ENCODE peak calls at places on chromosomes 12 and 14, in eight cellular contexts. One of them, this sample, is unnamed.

GRCh38 chr12:93621986-93622385 is 49.5 kb downstream of the SOCS2 start:
- DNase-seq in T follicular helper cell: no peak
- DNase-seq in stimulated activated CD8-positive, alpha-beta memory T cell treated with anti-CD3 and anti-CD28 coated beads, Interleukin-4, amount 100 ng/mL, for 48 hours: no peak
- DNase-seq in Caki2: no peak
- DNase-seq in cardiac muscle cell: no peak
- DNase-seq in NCI-H345: no peak
- DNase-seq in stimulated activated CD4-positive, alpha-beta T cell treated with anti-CD3 and anti-CD28 coated beads, Interleukin-2, amount 100 ng/mL, for 48 hours: no peak
- DNase-seq in CD8-positive, alpha-beta T cell: no peak
- DNase-seq in this sample: no peak

GRCh38 chr12:119115296-119115905 is 63.3 kb upstream of the HSPB8 start:
- DNase-seq in T follicular helper cell: no peak
- DNase-seq in stimulated activated CD8-positive, alpha-beta memory T cell treated with anti-CD3 and anti-CD28 coated beads, Interleukin-4, amount 100 ng/mL, for 48 hours: peak; percentile 43
- DNase-seq in Caki2: peak; percentile 25
- DNase-seq in cardiac muscle cell: peak; percentile 81
- DNase-seq in NCI-H345: peak; percentile 55
- DNase-seq in stimulated activated CD4-positive, alpha-beta T cell treated with anti-CD3 and anti-CD28 coated beads, Interleukin-2, amount 100 ng/mL, for 48 hours: peak; percentile 8
- DNase-seq in CD8-positive, alpha-beta T cell: no peak
- DNase-seq in this sample: no peak

GRCh38 chr12:21451529-21451928 is 14.1 kb downstream of the PYROXD1 start:
- DNase-seq in T follicular helper cell: no peak
- DNase-seq in stimulated activated CD8-positive, alpha-beta memory T cell treated with anti-CD3 and anti-CD28 coated beads, Interleukin-4, amount 100 ng/mL, for 48 hours: no peak
- DNase-seq in Caki2: peak; percentile 18
- DNase-seq in cardiac muscle cell: no peak
- DNase-seq in NCI-H345: no peak
- DNase-seq in stimulated activated CD4-positive, alpha-beta T cell treated with anti-CD3 and anti-CD28 coated beads, Interleukin-2, amount 100 ng/mL, for 48 hours: no peak
- DNase-seq in CD8-positive, alpha-beta T cell: no peak
- DNase-seq in this sample: no peak

GRCh38 chr14:105195533-105196227 is 14.6 kb upstream of the NUDT14 start:
- DNase-seq in T follicular helper cell: peak; percentile 25
- DNase-seq in stimulated activated CD8-positive, alpha-beta memory T cell treated with anti-CD3 and anti-CD28 coated beads, Interleukin-4, amount 100 ng/mL, for 48 hours: no peak
- DNase-seq in Caki2: no peak
- DNase-seq in cardiac muscle cell: no peak
- DNase-seq in NCI-H345: no peak
- DNase-seq in stimulated activated CD4-positive, alpha-beta T cell treated with anti-CD3 and anti-CD28 coated beads, Interleukin-2, amount 100 ng/mL, for 48 hours: no peak
- DNase-seq in CD8-positive, alpha-beta T cell: peak; percentile 43
- DNase-seq in this sample: peak; percentile 20

GRCh38 chr14:38442208-38442607 is 186.3 kb upstream of the CLEC14A start:
- DNase-seq in T follicular helper cell: no peak
- DNase-seq in stimulated activated CD8-positive, alpha-beta memory T cell treated with anti-CD3 and anti-CD28 coated beads, Interleukin-4, amount 100 ng/mL, for 48 hours: no peak
- DNase-seq in Caki2: no peak
- DNase-seq in cardiac muscle cell: peak; percentile 76
- DNase-seq in NCI-H345: no peak
- DNase-seq in stimulated activated CD4-positive, alpha-beta T cell treated with anti-CD3 and anti-CD28 coated beads, Interleukin-2, amount 100 ng/mL, for 48 hours: no peak
- DNase-seq in CD8-positive, alpha-beta T cell: no peak
- DNase-seq in this sample: no peak

GRCh38 chr14:21852061-21852664 is 178.5 kb upstream of the OR4E1 start:
- DNase-seq in T follicular helper cell: peak; percentile 63
- DNase-seq in stimulated activated CD8-positive, alpha-beta memory T cell treated with anti-CD3 and anti-CD28 coated beads, Interleukin-4, amount 100 ng/mL, for 48 hours: peak; percentile 76
- DNase-seq in Caki2: peak; percentile 3
- DNase-seq in cardiac muscle cell: peak; percentile 71
- DNase-seq in NCI-H345: no peak
- DNase-seq in stimulated activated CD4-positive, alpha-beta T cell treated with anti-CD3 and anti-CD28 coated beads, Interleukin-2, amount 100 ng/mL, for 48 hours: peak; percentile 71
- DNase-seq in CD8-positive, alpha-beta T cell: peak; percentile 73
- DNase-seq in this sample: peak; percentile 64

GRCh38 chr12:99271071-99271470 is 376.5 kb upstream of the GARIN6 start:
- DNase-seq in T follicular helper cell: no peak
- DNase-seq in stimulated activated CD8-positive, alpha-beta memory T cell treated with anti-CD3 and anti-CD28 coated beads, Interleukin-4, amount 100 ng/mL, for 48 hours: no peak
- DNase-seq in Caki2: peak; percentile 56
- DNase-seq in cardiac muscle cell: no peak
- DNase-seq in NCI-H345: no peak
- DNase-seq in stimulated activated CD4-positive, alpha-beta T cell treated with anti-CD3 and anti-CD28 coated beads, Interleukin-2, amount 100 ng/mL, for 48 hours: no peak
- DNase-seq in CD8-positive, alpha-beta T cell: no peak
- DNase-seq in this sample: no peak

GRCh38 chr14:86038401-86038985 is 508.5 kb downstream of the FLRT2 start:
- DNase-seq in T follicular helper cell: peak; percentile 3
- DNase-seq in stimulated activated CD8-positive, alpha-beta memory T cell treated with anti-CD3 and anti-CD28 coated beads, Interleukin-4, amount 100 ng/mL, for 48 hours: peak; percentile 63
- DNase-seq in Caki2: peak; percentile 15
- DNase-seq in cardiac muscle cell: peak; percentile 69
- DNase-seq in NCI-H345: peak; percentile 5
- DNase-seq in stimulated activated CD4-positive, alpha-beta T cell treated with anti-CD3 and anti-CD28 coated beads, Interleukin-2, amount 100 ng/mL, for 48 hours: peak; percentile 24
- DNase-seq in CD8-positive, alpha-beta T cell: peak; percentile 21
- DNase-seq in this sample: no peak

GRCh38 chr14:20743556-20743955 is 2.1 kb upstream of the EDDM3A start:
- DNase-seq in T follicular helper cell: no peak
- DNase-seq in stimulated activated CD8-positive, alpha-beta memory T cell treated with anti-CD3 and anti-CD28 coated beads, Interleukin-4, amount 100 ng/mL, for 48 hours: no peak
- DNase-seq in Caki2: no peak
- DNase-seq in cardiac muscle cell: no peak
- DNase-seq in NCI-H345: no peak
- DNase-seq in stimulated activated CD4-positive, alpha-beta T cell treated with anti-CD3 and anti-CD28 coated beads, Interleukin-2, amount 100 ng/mL, for 48 hours: no peak
- DNase-seq in CD8-positive, alpha-beta T cell: no peak
- DNase-seq in this sample: no peak

GRCh38 chr14:37592288-37593274 is 2.5 kb downstream of the FOXA1 start:
- DNase-seq in T follicular helper cell: no peak
- DNase-seq in stimulated activated CD8-positive, alpha-beta memory T cell treated with anti-CD3 and anti-CD28 coated beads, Interleukin-4, amount 100 ng/mL, for 48 hours: no peak
- DNase-seq in Caki2: no peak
- DNase-seq in cardiac muscle cell: no peak
- DNase-seq in NCI-H345: peak; percentile 66
- DNase-seq in stimulated activated CD4-positive, alpha-beta T cell treated with anti-CD3 and anti-CD28 coated beads, Interleukin-2, amount 100 ng/mL, for 48 hours: no peak
- DNase-seq in CD8-positive, alpha-beta T cell: no peak
- DNase-seq in this sample: no peak

GRCh38 chr14:44567997-44568396 is 60.9 kb upstream of the FSCB start:
- DNase-seq in T follicular helper cell: no peak
- DNase-seq in stimulated activated CD8-positive, alpha-beta memory T cell treated with anti-CD3 and anti-CD28 coated beads, Interleukin-4, amount 100 ng/mL, for 48 hours: no peak
- DNase-seq in Caki2: no peak
- DNase-seq in cardiac muscle cell: no peak
- DNase-seq in NCI-H345: no peak
- DNase-seq in stimulated activated CD4-positive, alpha-beta T cell treated with anti-CD3 and anti-CD28 coated beads, Interleukin-2, amount 100 ng/mL, for 48 hours: no peak
- DNase-seq in CD8-positive, alpha-beta T cell: no peak
- DNase-seq in this sample: no peak

GRCh38 chr12:1122803-1123202 is 131.8 kb downstream of the ERC1 start:
- DNase-seq in T follicular helper cell: peak; percentile 33
- DNase-seq in stimulated activated CD8-positive, alpha-beta memory T cell treated with anti-CD3 and anti-CD28 coated beads, Interleukin-4, amount 100 ng/mL, for 48 hours: peak; percentile 32
- DNase-seq in Caki2: no peak
- DNase-seq in cardiac muscle cell: peak; percentile 22
- DNase-seq in NCI-H345: no peak
- DNase-seq in stimulated activated CD4-positive, alpha-beta T cell treated with anti-CD3 and anti-CD28 coated beads, Interleukin-2, amount 100 ng/mL, for 48 hours: no peak
- DNase-seq in CD8-positive, alpha-beta T cell: peak; percentile 83
- DNase-seq in this sample: peak; percentile 38

GRCh38 chr12:128827724-128828123 is 4.0 kb upstream of the SLC15A4 start:
- DNase-seq in T follicular helper cell: no peak
- DNase-seq in stimulated activated CD8-positive, alpha-beta memory T cell treated with anti-CD3 and anti-CD28 coated beads, Interleukin-4, amount 100 ng/mL, for 48 hours: no peak
- DNase-seq in Caki2: no peak
- DNase-seq in cardiac muscle cell: no peak
- DNase-seq in NCI-H345: no peak
- DNase-seq in stimulated activated CD4-positive, alpha-beta T cell treated with anti-CD3 and anti-CD28 coated beads, Interleukin-2, amount 100 ng/mL, for 48 hours: no peak
- DNase-seq in CD8-positive, alpha-beta T cell: no peak
- DNase-seq in this sample: no peak

GRCh38 chr12:60148831-60149230 is 553.0 kb downstream of the SLC16A7 start:
- DNase-seq in T follicular helper cell: no peak
- DNase-seq in stimulated activated CD8-positive, alpha-beta memory T cell treated with anti-CD3 and anti-CD28 coated beads, Interleukin-4, amount 100 ng/mL, for 48 hours: no peak
- DNase-seq in Caki2: peak; percentile 33
- DNase-seq in cardiac muscle cell: no peak
- DNase-seq in NCI-H345: no peak
- DNase-seq in stimulated activated CD4-positive, alpha-beta T cell treated with anti-CD3 and anti-CD28 coated beads, Interleukin-2, amount 100 ng/mL, for 48 hours: no peak
- DNase-seq in CD8-positive, alpha-beta T cell: no peak
- DNase-seq in this sample: no peak

GRCh38 chr14:71475916-71476315 is 456.3 kb upstream of the RGS6 start:
- DNase-seq in T follicular helper cell: no peak
- DNase-seq in stimulated activated CD8-positive, alpha-beta memory T cell treated with anti-CD3 and anti-CD28 coated beads, Interleukin-4, amount 100 ng/mL, for 48 hours: no peak
- DNase-seq in Caki2: no peak
- DNase-seq in cardiac muscle cell: no peak
- DNase-seq in NCI-H345: no peak
- DNase-seq in stimulated activated CD4-positive, alpha-beta T cell treated with anti-CD3 and anti-CD28 coated beads, Interleukin-2, amount 100 ng/mL, for 48 hours: no peak
- DNase-seq in CD8-positive, alpha-beta T cell: no peak
- DNase-seq in this sample: no peak